ENCODE peak calls at places on chromosomes 1 and 21, in four cellular contexts. One of them, this sample, is unnamed.

GRCh38 chr1:185971688-185972087 is 237.5 kb downstream of the HMCN1 start:
- DNase-seq in fibroblast of lung: peak
- DNase-seq in tibial artery: no peak
- DNase-seq in cardiac muscle cell: peak
- DNase-seq in this sample: no peak

GRCh38 chr21:31921079-31921478 is 48.3 kb downstream of the HUNK start:
- DNase-seq in fibroblast of lung: peak
- DNase-seq in tibial artery: no peak
- DNase-seq in cardiac muscle cell: no peak
- DNase-seq in this sample: no peak

GRCh38 chr1:179867493-179868330 is 9.9 kb downstream of the TOR1AIP2 start:
- DNase-seq in fibroblast of lung: peak
- DNase-seq in tibial artery: peak
- DNase-seq in cardiac muscle cell: peak
- DNase-seq in this sample: no peak

GRCh38 chr1:56509713-56510641 is 69.4 kb downstream of the PLPP3 start:
- DNase-seq in fibroblast of lung: no peak
- DNase-seq in tibial artery: no peak
- DNase-seq in cardiac muscle cell: no peak
- DNase-seq in this sample: no peak

GRCh38 chr1:99619583-99619982 is 26.3 kb upstream of the PALMD start:
- DNase-seq in fibroblast of lung: no peak
- DNase-seq in tibial artery: no peak
- DNase-seq in cardiac muscle cell: no peak
- DNase-seq in this sample: no peak

GRCh38 chr1:25550155-25550506 is 6.7 kb downstream of the LDLRAP1 start:
- DNase-seq in fibroblast of lung: peak
- DNase-seq in tibial artery: no peak
- DNase-seq in cardiac muscle cell: peak
- DNase-seq in this sample: no peak

GRCh38 chr1:80929868-80930508 is 870.7 kb upstream of the ADGRL2 start:
- DNase-seq in fibroblast of lung: no peak
- DNase-seq in tibial artery: no peak
- DNase-seq in cardiac muscle cell: no peak
- DNase-seq in this sample: no peak

GRCh38 chr1:47564570-47564969 is 126.7 kb downstream of the FOXD2 start:
- DNase-seq in fibroblast of lung: no peak
- DNase-seq in tibial artery: no peak
- DNase-seq in cardiac muscle cell: no peak
- DNase-seq in this sample: no peak

GRCh38 chr1:43997295-43997694 is 5.9 kb downstream of the CCDC24 start:
- DNase-seq in fibroblast of lung: no peak
- DNase-seq in tibial artery: no peak
- DNase-seq in cardiac muscle cell: no peak
- DNase-seq in this sample: no peak

GRCh38 chr1:68202239-68202832 is 30.0 kb downstream of the WLS start:
- DNase-seq in fibroblast of lung: peak
- DNase-seq in tibial artery: no peak
- DNase-seq in cardiac muscle cell: no peak
- DNase-seq in this sample: no peak

GRCh38 chr1:34896612-34897011 is 32.8 kb downstream of the DLGAP3 start:
- DNase-seq in fibroblast of lung: no peak
- DNase-seq in tibial artery: no peak
- DNase-seq in cardiac muscle cell: no peak
- DNase-seq in this sample: no peak
- TF ChIP-seq CTCF in fibroblast of lung: peak
- TF ChIP-seq CTCF in tibial artery: no peak
- TF ChIP-seq CTCF in cardiac muscle cell: no peak
- TF ChIP-seq CTCF in this sample: no peak

GRCh38 chr1:7454052-7454815 is 316.9 kb upstream of the VAMP3 start:
- DNase-seq in fibroblast of lung: peak
- DNase-seq in tibial artery: no peak
- DNase-seq in cardiac muscle cell: peak
- DNase-seq in this sample: no peak
- TF ChIP-seq CTCF in fibroblast of lung: peak
- TF ChIP-seq CTCF in tibial artery: peak
- TF ChIP-seq CTCF in cardiac muscle cell: peak
- TF ChIP-seq CTCF in this sample: peak

DNA sequence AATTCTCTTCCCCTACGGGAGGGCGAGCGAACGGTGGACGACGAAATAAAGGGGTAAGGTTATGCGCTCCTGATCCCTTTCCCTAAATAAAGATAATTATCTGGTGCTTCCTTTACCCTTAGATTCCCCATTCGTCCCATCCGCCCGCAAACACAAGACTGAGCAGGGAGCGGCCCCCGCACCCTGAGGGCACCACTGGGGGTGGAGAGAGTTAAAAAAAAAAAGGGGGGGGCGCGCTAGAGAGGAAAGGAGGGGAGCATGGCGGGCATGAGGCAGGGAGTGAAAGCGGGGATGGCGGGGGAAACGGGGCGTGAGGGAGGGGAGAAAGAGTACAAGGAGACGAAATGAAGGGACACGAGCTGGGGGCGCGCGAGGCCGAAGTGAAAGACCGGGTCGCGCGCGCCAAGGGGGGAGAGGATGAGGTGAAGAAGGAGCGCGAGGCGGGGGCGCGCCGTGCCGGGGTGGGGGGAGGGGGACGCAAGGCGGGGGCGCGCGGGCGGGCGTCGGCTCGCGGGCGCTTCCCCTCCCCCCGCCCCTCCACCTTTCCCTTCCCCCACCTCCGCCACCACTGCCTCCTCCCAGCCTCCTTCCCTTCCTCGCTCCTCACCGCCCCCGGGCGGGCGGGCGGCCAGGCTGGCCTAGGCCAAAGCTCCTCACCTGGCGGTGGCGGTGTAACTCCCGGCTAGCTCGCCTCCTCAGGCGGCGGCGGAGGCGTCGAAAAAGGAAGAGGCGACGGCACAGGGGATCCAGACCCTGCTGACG is 515 bp downstream of the GATAD2B start:
- DNase-seq in fibroblast of lung: no peak
- DNase-seq in tibial artery: peak
- DNase-seq in cardiac muscle cell: no peak
- DNase-seq in this sample: no peak
- TF ChIP-seq CTCF in fibroblast of lung: no peak
- TF ChIP-seq CTCF in tibial artery: no peak
- TF ChIP-seq CTCF in cardiac muscle cell: no peak
- TF ChIP-seq CTCF in this sample: no peak

GRCh38 chr1:228385232-228385631 is 21.4 kb downstream of the TRIM11 start:
- DNase-seq in fibroblast of lung: no peak
- DNase-seq in tibial artery: no peak
- DNase-seq in cardiac muscle cell: no peak
- DNase-seq in this sample: no peak
- TF ChIP-seq CTCF in fibroblast of lung: no peak
- TF ChIP-seq CTCF in tibial artery: no peak
- TF ChIP-seq CTCF in cardiac muscle cell: no peak
- TF ChIP-seq CTCF in this sample: no peak

DNA sequence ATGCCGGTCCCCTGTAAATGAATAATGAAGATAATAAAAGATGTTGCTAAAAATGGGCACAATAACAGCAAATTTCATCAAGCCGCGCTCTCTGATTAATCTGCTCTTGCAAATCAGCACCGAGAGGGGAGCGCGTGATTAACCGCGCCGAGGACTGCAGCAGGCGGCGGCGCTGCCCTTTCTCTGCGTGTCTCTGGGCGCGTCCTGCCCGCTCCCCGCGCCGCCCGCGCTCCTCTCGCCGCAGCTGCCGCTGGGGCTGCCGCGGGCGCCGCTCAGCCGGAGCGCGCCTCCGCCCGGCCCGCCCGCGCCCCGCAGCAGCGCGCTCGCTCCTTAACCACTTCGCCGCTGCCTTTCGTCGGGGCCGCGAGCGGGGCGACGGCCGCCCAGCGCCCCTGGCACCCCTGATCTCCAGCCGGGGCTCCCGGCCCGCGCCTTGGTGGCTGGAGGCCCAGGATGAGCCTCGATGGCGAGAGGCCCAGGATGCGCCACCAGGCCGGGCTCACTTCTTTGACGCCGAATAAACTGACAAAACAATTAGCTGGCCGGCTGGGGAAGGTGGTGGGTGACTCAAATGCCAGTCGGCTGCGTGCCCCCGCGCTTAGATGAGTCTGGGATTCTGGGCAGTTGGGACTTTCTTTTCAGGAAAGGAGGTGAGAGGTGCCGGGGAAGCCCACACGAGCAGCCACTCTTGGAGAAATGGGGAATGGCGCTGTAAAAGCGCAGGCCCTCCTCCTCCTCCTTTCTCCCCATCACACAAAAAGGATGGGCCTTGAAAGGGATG is 221.4 kb upstream of the PKN2 start:
- DNase-seq in fibroblast of lung: peak
- DNase-seq in tibial artery: no peak
- DNase-seq in cardiac muscle cell: peak
- DNase-seq in this sample: no peak
- TF ChIP-seq CTCF in fibroblast of lung: no peak
- TF ChIP-seq CTCF in tibial artery: no peak
- TF ChIP-seq CTCF in cardiac muscle cell: no peak
- TF ChIP-seq CTCF in this sample: no peak

DNA sequence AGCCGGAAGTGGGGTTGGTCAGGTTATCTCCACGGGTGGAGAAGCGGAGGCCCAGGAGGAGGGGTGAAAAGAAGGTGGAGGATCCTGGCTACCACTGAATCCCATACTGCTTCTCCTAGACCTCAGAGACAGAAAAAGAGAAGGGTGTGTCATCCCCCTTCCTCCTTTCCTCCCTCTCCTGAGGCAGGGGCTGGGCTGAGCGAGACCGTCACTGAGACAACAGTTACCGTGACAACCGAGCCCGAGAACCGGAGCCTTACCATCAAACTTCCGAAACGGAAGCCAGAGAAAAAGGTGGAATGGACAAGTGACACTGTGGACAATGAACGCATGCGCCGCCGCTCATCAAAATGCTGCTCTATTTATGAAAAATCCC is 42.1 kb upstream of the NBPF3 start:
- DNase-seq in fibroblast of lung: peak
- DNase-seq in tibial artery: no peak
- DNase-seq in cardiac muscle cell: peak
- DNase-seq in this sample: no peak
- TF ChIP-seq CTCF in fibroblast of lung: no peak
- TF ChIP-seq CTCF in tibial artery: no peak
- TF ChIP-seq CTCF in cardiac muscle cell: no peak
- TF ChIP-seq CTCF in this sample: no peak

This sample was measured in gastrocnemius medialis.